ENCODE peak calls at places on chromosomes 5 and 9, in seven cellular contexts. One of them, this sample, is unnamed.
A peak's percentile ranks its signal among the peaks of the same experiment; 100 is the strongest.

GRCh38 chr5:42059778-42060464 is 134.8 kb downstream of the FBXO4 start:
- DNase-seq in HCT116: no peak
- DNase-seq in GM12878: no peak
- DNase-seq in SK-N-SH: no peak
- DNase-seq in K562: no peak
- DNase-seq in HepG2: no peak
- DNase-seq in H1: no peak
- DNase-seq in this sample: no peak

GRCh38 chr5:109141499-109142200 is 268.1 kb downstream of the PJA2 start:
- DNase-seq in HCT116: no peak
- DNase-seq in GM12878: no peak
- DNase-seq in SK-N-SH: no peak
- DNase-seq in K562: peak; percentile 6
- DNase-seq in HepG2: no peak
- DNase-seq in H1: no peak
- DNase-seq in this sample: no peak

GRCh38 chr5:59066367-59067163 is 483.7 kb downstream of the RAB3C start:
- DNase-seq in HCT116: no peak
- DNase-seq in GM12878: no peak
- DNase-seq in SK-N-SH: no peak
- DNase-seq in K562: no peak
- DNase-seq in HepG2: no peak
- DNase-seq in H1: no peak
- DNase-seq in this sample: no peak

GRCh38 chr5:113110117-113110516 is 133.5 kb downstream of the DCP2 start:
- DNase-seq in HCT116: no peak
- DNase-seq in GM12878: no peak
- DNase-seq in SK-N-SH: no peak
- DNase-seq in K562: no peak
- DNase-seq in HepG2: no peak
- DNase-seq in H1: no peak
- DNase-seq in this sample: no peak

GRCh38 chr9:114349713-114350480 is 20.2 kb downstream of the ORM2 start:
- DNase-seq in HCT116: no peak
- DNase-seq in GM12878: no peak
- DNase-seq in SK-N-SH: no peak
- DNase-seq in K562: no peak
- DNase-seq in HepG2: no peak
- DNase-seq in H1: no peak
- DNase-seq in this sample: no peak

GRCh38 chr9:99516657-99517049 is 294.6 kb downstream of the SEC61B start:
- DNase-seq in HCT116: no peak
- DNase-seq in GM12878: peak; percentile 13
- DNase-seq in SK-N-SH: no peak
- DNase-seq in K562: no peak
- DNase-seq in HepG2: no peak
- DNase-seq in H1: no peak
- DNase-seq in this sample: no peak

GRCh38 chr9:91843623-91844111 is 106.4 kb downstream of the ROR2 start:
- DNase-seq in HCT116: no peak
- DNase-seq in GM12878: no peak
- DNase-seq in SK-N-SH: peak; percentile 76
- DNase-seq in K562: no peak
- DNase-seq in HepG2: no peak
- DNase-seq in H1: no peak
- DNase-seq in this sample: no peak

GRCh38 chr9:89853931-89854330 is 249.1 kb downstream of the GADD45G start:
- DNase-seq in HCT116: no peak
- DNase-seq in GM12878: no peak
- DNase-seq in SK-N-SH: no peak
- DNase-seq in K562: no peak
- DNase-seq in HepG2: no peak
- DNase-seq in H1: no peak
- DNase-seq in this sample: no peak

GRCh38 chr9:16023466-16023865 is 470.6 kb downstream of the CCDC171 start:
- DNase-seq in HCT116: no peak
- DNase-seq in GM12878: no peak
- DNase-seq in SK-N-SH: no peak
- DNase-seq in K562: no peak
- DNase-seq in HepG2: no peak
- DNase-seq in H1: no peak
- DNase-seq in this sample: no peak

GRCh38 chr9:26656003-26656940 is 236.3 kb downstream of the CAAP1 start:
- DNase-seq in HCT116: peak; percentile 10
- DNase-seq in GM12878: no peak
- DNase-seq in SK-N-SH: peak; percentile 61
- DNase-seq in K562: peak; percentile 2
- DNase-seq in HepG2: peak; percentile 2
- DNase-seq in H1: peak; percentile 9
- DNase-seq in this sample: no peak

GRCh38 chr5:138663009-138663408 is 87.8 kb upstream of the HSPA9 start:
- DNase-seq in HCT116: no peak
- DNase-seq in GM12878: no peak
- DNase-seq in SK-N-SH: peak; percentile 46
- DNase-seq in K562: no peak
- DNase-seq in HepG2: no peak
- DNase-seq in H1: no peak
- DNase-seq in this sample: no peak

GRCh38 chr5:95857185-95857945 is 34.8 kb upstream of the GLRX start:
- DNase-seq in HCT116: no peak
- DNase-seq in GM12878: no peak
- DNase-seq in SK-N-SH: no peak
- DNase-seq in K562: peak; percentile 46
- DNase-seq in HepG2: peak; percentile 93
- DNase-seq in H1: no peak
- DNase-seq in this sample: no peak

GRCh38 chr9:130255638-130255930 is 10.0 kb upstream of the HMCN2 start:
- DNase-seq in HCT116: no peak
- DNase-seq in GM12878: no peak
- DNase-seq in SK-N-SH: no peak
- DNase-seq in K562: no peak
- DNase-seq in HepG2: no peak
- DNase-seq in H1: no peak
- DNase-seq in this sample: no peak

GRCh38 chr9:83955985-83956287 is 24.1 kb downstream of the HNRNPK start:
- DNase-seq in HCT116: no peak
- DNase-seq in GM12878: no peak
- DNase-seq in SK-N-SH: no peak
- DNase-seq in K562: no peak
- DNase-seq in HepG2: peak; percentile 36
- DNase-seq in H1: no peak
- DNase-seq in this sample: no peak

GRCh38 chr9:92188969-92189781 is 74.0 kb upstream of the SPTLC1 start:
- DNase-seq in HCT116: no peak
- DNase-seq in GM12878: no peak
- DNase-seq in SK-N-SH: no peak
- DNase-seq in K562: no peak
- DNase-seq in HepG2: peak; percentile 45
- DNase-seq in H1: no peak
- DNase-seq in this sample: no peak

GRCh38 chr9:35042081-35042604 is 30.3 kb downstream of the VCP start:
- DNase-seq in HCT116: no peak
- DNase-seq in GM12878: no peak
- DNase-seq in SK-N-SH: no peak
- DNase-seq in K562: no peak
- DNase-seq in HepG2: no peak
- DNase-seq in H1: no peak
- DNase-seq in this sample: no peak

GRCh38 chr9:72278959-72279358 is 86.0 kb downstream of the ZFAND5 start:
- DNase-seq in HCT116: no peak
- DNase-seq in GM12878: no peak
- DNase-seq in SK-N-SH: no peak
- DNase-seq in K562: no peak
- DNase-seq in HepG2: no peak
- DNase-seq in H1: no peak
- DNase-seq in this sample: no peak

GRCh38 chr9:34010979-34011378 is 37.7 kb downstream of the UBAP2 start:
- DNase-seq in HCT116: peak; percentile 8
- DNase-seq in GM12878: no peak
- DNase-seq in SK-N-SH: peak; percentile 33
- DNase-seq in K562: no peak
- DNase-seq in HepG2: peak; percentile 3
- DNase-seq in H1: no peak
- DNase-seq in this sample: no peak

GRCh38 chr5:80919678-80920196 is 40.4 kb upstream of the RASGRF2 start:
- DNase-seq in HCT116: no peak
- DNase-seq in GM12878: no peak
- DNase-seq in SK-N-SH: no peak
- DNase-seq in K562: no peak
- DNase-seq in HepG2: no peak
- DNase-seq in H1: no peak
- DNase-seq in this sample: no peak

GRCh38 chr5:150442699-150443080 is 6.8 kb downstream of the RPS14 start:
- DNase-seq in HCT116: no peak
- DNase-seq in GM12878: no peak
- DNase-seq in SK-N-SH: no peak
- DNase-seq in K562: no peak
- DNase-seq in HepG2: no peak
- DNase-seq in H1: no peak
- DNase-seq in this sample: no peak

GRCh38 chr9:38106488-38106887 is 37.5 kb upstream of the SHB start:
- DNase-seq in HCT116: no peak
- DNase-seq in GM12878: no peak
- DNase-seq in SK-N-SH: no peak
- DNase-seq in K562: no peak
- DNase-seq in HepG2: no peak
- DNase-seq in H1: no peak
- DNase-seq in this sample: no peak

GRCh38 chr5:37086466-37087178 is 162.6 kb downstream of the CPLANE1 start:
- DNase-seq in HCT116: no peak
- DNase-seq in GM12878: no peak
- DNase-seq in SK-N-SH: no peak
- DNase-seq in K562: no peak
- DNase-seq in HepG2: peak; percentile 56
- DNase-seq in H1: peak; percentile 39
- DNase-seq in this sample: no peak

GRCh38 chr9:14326264-14326826 is 12.4 kb upstream of the NFIB start:
- DNase-seq in HCT116: no peak
- DNase-seq in GM12878: no peak
- DNase-seq in SK-N-SH: no peak
- DNase-seq in K562: no peak
- DNase-seq in HepG2: no peak
- DNase-seq in H1: no peak
- DNase-seq in this sample: no peak

GRCh38 chr9:127415158-127415557 is 9.0 kb upstream of the ZNF79 start:
- DNase-seq in HCT116: no peak
- DNase-seq in GM12878: no peak
- DNase-seq in SK-N-SH: no peak
- DNase-seq in K562: no peak
- DNase-seq in HepG2: no peak
- DNase-seq in H1: no peak
- DNase-seq in this sample: no peak

GRCh38 chr5:78706825-78707224 is 58.3 kb upstream of the LHFPL2 start:
- DNase-seq in HCT116: no peak
- DNase-seq in GM12878: no peak
- DNase-seq in SK-N-SH: no peak
- DNase-seq in K562: no peak
- DNase-seq in HepG2: no peak
- DNase-seq in H1: no peak
- DNase-seq in this sample: no peak

DNA sequence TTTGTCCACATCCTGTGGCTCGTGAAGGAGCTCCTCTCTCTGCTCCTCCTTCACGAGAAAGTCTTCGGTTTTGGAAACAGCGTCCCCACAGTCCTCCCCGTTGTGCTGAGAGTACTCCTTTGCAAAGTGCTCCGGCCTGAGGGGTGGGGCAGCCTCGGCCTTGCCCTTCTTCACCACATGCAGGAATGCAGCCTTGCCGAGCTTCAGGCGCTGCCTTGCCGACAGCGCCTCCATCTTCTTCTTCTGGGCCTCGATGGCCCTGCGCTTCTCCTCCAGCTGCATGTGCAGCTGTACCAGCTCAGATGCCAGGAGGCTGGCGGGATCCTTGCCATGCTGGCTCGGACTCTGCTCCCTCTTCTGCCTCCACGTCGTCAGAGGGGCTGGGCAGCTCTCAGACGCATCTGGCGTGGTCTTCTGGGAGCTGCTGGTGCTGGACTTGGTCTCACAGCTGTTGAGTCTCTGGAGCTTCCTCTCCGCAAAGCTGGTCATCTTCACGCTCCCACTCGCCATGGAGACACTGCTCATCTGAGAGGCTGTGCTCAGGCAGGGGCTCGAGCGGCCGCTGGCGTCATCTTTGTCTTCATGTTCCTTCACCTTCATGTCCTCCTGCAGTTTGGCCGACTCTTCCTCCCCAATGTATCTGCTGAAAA is 85.5 kb downstream of the CAMSAP1 start:
- DNase-seq in HCT116: no peak
- DNase-seq in GM12878: no peak
- DNase-seq in SK-N-SH: no peak
- DNase-seq in K562: no peak
- DNase-seq in HepG2: no peak
- DNase-seq in H1: no peak
- DNase-seq in this sample: no peak
- H3K36me3 ChIP-seq in HCT116: peaks cover 41% of the 10 kb centered on the region
- H3K36me3 ChIP-seq in GM12878: peaks cover 35% of the 10 kb centered on the region
- H3K36me3 ChIP-seq in SK-N-SH: peaks cover 62% of the 10 kb centered on the region
- H3K36me3 ChIP-seq in K562: peaks cover 81% of the 10 kb centered on the region
- H3K36me3 ChIP-seq in HepG2: peaks cover 27% of the 10 kb centered on the region
- H3K36me3 ChIP-seq in H1: peaks cover 25% of the 10 kb centered on the region
- H3K36me3 ChIP-seq in this sample: peaks cover 4% of the 10 kb centered on the region

GRCh38 chr5:178624626-178625546 is 2.0 kb downstream of the CLK4 start:
- DNase-seq in HCT116: no peak
- DNase-seq in GM12878: no peak
- DNase-seq in SK-N-SH: no peak
- DNase-seq in K562: no peak
- DNase-seq in HepG2: no peak
- DNase-seq in H1: no peak
- DNase-seq in this sample: no peak
- TF ChIP-seq SIN3A in HCT116: no peak
- TF ChIP-seq SIN3A in GM12878: no peak
- TF ChIP-seq SIN3A in SK-N-SH: no peak
- TF ChIP-seq SIN3A in K562: no peak
- TF ChIP-seq SIN3A in HepG2: no peak
- TF ChIP-seq SIN3A in H1: no peak
- TF ChIP-seq SIN3A in this sample: no peak

GRCh38 chr9:450561-450960 is 235.9 kb downstream of the DOCK8 start:
- DNase-seq in HCT116: no peak
- DNase-seq in GM12878: no peak
- DNase-seq in SK-N-SH: no peak
- DNase-seq in K562: no peak
- DNase-seq in HepG2: no peak
- DNase-seq in H1: no peak
- DNase-seq in this sample: no peak
- H3K36me3 ChIP-seq in HCT116: no peaks in the 10 kb centered on the region
- H3K36me3 ChIP-seq in GM12878: peaks cover 7% of the 10 kb centered on the region
- H3K36me3 ChIP-seq in SK-N-SH: no peaks in the 10 kb centered on the region
- H3K36me3 ChIP-seq in K562: peaks cover 48% of the 10 kb centered on the region
- H3K36me3 ChIP-seq in HepG2: no peaks in the 10 kb centered on the region
- H3K36me3 ChIP-seq in H1: no peaks in the 10 kb centered on the region
- H3K36me3 ChIP-seq in this sample: no peaks in the 10 kb centered on the region

DNA sequence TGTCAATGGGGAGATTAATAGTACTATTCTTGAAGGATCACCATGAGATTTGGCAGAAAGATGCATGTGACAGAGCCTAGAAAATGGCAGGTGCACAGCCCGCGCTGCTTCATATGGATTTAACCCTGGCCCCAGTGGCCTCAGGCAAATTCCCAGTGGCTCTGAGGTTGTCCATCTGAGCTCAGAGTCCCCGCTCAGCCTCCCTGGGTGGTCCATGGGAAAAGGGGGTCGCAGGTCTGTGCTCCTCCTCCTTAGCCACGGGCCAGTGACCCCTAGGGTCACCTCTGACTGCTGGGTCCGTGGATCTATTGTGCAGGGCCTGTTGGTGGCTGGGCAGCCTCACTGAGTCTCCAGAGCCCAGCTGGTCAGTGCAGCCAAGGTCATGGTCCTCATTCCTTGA is 93.3 kb upstream of the BOD1 start:
- DNase-seq in HCT116: no peak
- DNase-seq in GM12878: no peak
- DNase-seq in SK-N-SH: no peak
- DNase-seq in K562: no peak
- DNase-seq in HepG2: no peak
- DNase-seq in H1: no peak
- DNase-seq in this sample: no peak
- TF ChIP-seq SIN3A in HCT116: no peak
- TF ChIP-seq SIN3A in GM12878: no peak
- TF ChIP-seq SIN3A in SK-N-SH: no peak
- TF ChIP-seq SIN3A in K562: no peak
- TF ChIP-seq SIN3A in HepG2: no peak
- TF ChIP-seq SIN3A in H1: no peak
- TF ChIP-seq SIN3A in this sample: no peak